ENCODE peak calls at places on chromosomes 4 and X, in six cellular contexts. L, F, X, H, B and U are unnamed samples.

GRCh38 chr4:66736593-66736992 is 808.7 kb downstream of the CENPC start:
- DNase-seq in H (no peak), B (no peak), X (no peak), F (no peak), L (no peak), U (no peak)

GRCh38 chr4:627751-628150 is 2.4 kb downstream of the PDE6B start:
- DNase-seq in B (no peak), L (no peak), F (no peak), X (no peak), H (no peak), U (no peak)

GRCh38 chrX:41922694-41923171 is 621 bp downstream of the CASK start:
- DNase-seq in H (no peak), L (peak; percentile 26), B (no peak), F (peak; percentile 7), X (no peak), U (peak; percentile 1)

GRCh38 chrX:129996120-129996519 is 13.7 kb downstream of the BCORL1 start:
- DNase-seq in B (no peak), L (peak; percentile 52), H (no peak), X (no peak), F (no peak), U (no peak)

GRCh38 chr4:110216079-110216478 is 17.7 kb upstream of the ELOVL6 start:
- DNase-seq in H (no peak), L (peak; percentile 5), F (no peak), B (no peak), X (no peak), U (no peak)

GRCh38 chrX:10507181-10507580 is 113.2 kb downstream of the MID1 start:
- DNase-seq in H (no peak), X (no peak), F (no peak), L (peak; percentile 80), B (no peak), U (no peak)

GRCh38 chrX:989959-990510 is 222.4 kb downstream of the CRLF2 start:
- DNase-seq in X (peak; percentile 93), L (peak; percentile 82), F (peak; percentile 1), H (peak; percentile 96), B (peak; percentile 50), U (no peak)

GRCh38 chrX:87517571-87518141 is at the start of gene KLHL4:
- DNase-seq in F (no peak), L (peak; percentile 67), X (no peak), H (no peak), B (peak; percentile 79), U (no peak)

GRCh38 chrX:33726281-33727160 is 405.6 kb downstream of the FAM47A start:
- DNase-seq in H (peak; percentile 56), B (no peak), X (no peak), F (no peak), L (no peak), U (no peak)

GRCh38 chr4:81623434-81623833 is 151.7 kb upstream of the RASGEF1B start:
- DNase-seq in L (no peak), H (no peak), B (no peak), X (no peak), F (no peak), U (no peak)

GRCh38 chr4:2395038-2395437 is 23.4 kb downstream of the ZFYVE28 start:
- DNase-seq in X (no peak), L (no peak), B (no peak), F (no peak), H (no peak), U (no peak)

GRCh38 chr4:3226467-3226866 is 22.5 kb upstream of the MSANTD1 start:
- DNase-seq in B (no peak), H (no peak), X (no peak), F (no peak), L (no peak), U (no peak)

GRCh38 chr4:139890810-139891209 is 225.2 kb downstream of the MGST2 start:
- DNase-seq in B (no peak), H (no peak), X (no peak), L (peak; percentile 32), F (no peak), U (no peak)

GRCh38 chr4:77751764-77752163 is 67.4 kb downstream of the CNOT6L start:
- DNase-seq in X (no peak), H (no peak), L (no peak), F (no peak), B (no peak), U (no peak)